ENCODE peak calls at places on chromosomes 11 and 22, in four cellular contexts. Y, I, K and P are unnamed samples.

GRCh38 chr22:47053865-47054185 is 291.4 kb downstream of the TBC1D22A start:
- DNase-seq in I (peak; percentile 74), K (no peak), Y (no peak), P (peak; percentile 55)

GRCh38 chr22:37284807-37285355 is 2.6 kb downstream of the CYTH4 start:
- DNase-seq in I (no peak), K (no peak), Y (no peak), P (no peak)

GRCh38 chr22:28019360-28019759 is 100.3 kb upstream of the PITPNB start:
- DNase-seq in I (no peak), K (no peak), Y (no peak), P (no peak)

GRCh38 chr22:44026630-44027511 is 2.8 kb downstream of the PARVB start:
- DNase-seq in Y (no peak), K (no peak), I (peak; percentile 62), P (peak; percentile 78)

GRCh38 chr11:35332524-35332923 is 86.8 kb downstream of the SLC1A2 start:
- DNase-seq in Y (no peak), K (no peak), I (no peak), P (no peak)

GRCh38 chr11:19962795-19963163 is 197.5 kb downstream of the DBX1 start:
- DNase-seq in K (no peak), I (peak; percentile 67), Y (no peak), P (peak; percentile 82)

GRCh38 chr22:45286854-45287551 is 2.3 kb downstream of the UPK3A start:
- DNase-seq in I (no peak), Y (no peak), K (no peak), P (no peak)

GRCh38 chr11:73140213-73141030 is 1.7 kb downstream of the FCHSD2 start:
- DNase-seq in I (peak; percentile 32), Y (peak; percentile 56), K (no peak), P (peak; percentile 63)

GRCh38 chr11:61683961-61684869 is 4.0 kb downstream of the DAGLA start:
- DNase-seq in Y (no peak), I (no peak), K (no peak), P (peak; percentile 19)

GRCh38 chr11:36361472-36361871 is 65.4 kb downstream of the PRR5L start:
- DNase-seq in I (peak; percentile 10), K (no peak), Y (no peak), P (peak; percentile 54)

GRCh38 chr11:105100206-105100605 is 39.4 kb downstream of the CARD18 start:
- DNase-seq in Y (no peak), K (no peak), I (no peak), P (no peak)

GRCh38 chr22:22099833-22100812 is 117.5 kb upstream of the TOP3B start:
- DNase-seq in I (peak; percentile 24), Y (no peak), K (no peak), P (peak; percentile 9)

GRCh38 chr11:48109046-48109666 is 107.5 kb upstream of the OR4B1 start:
- DNase-seq in I (peak; percentile 70), K (no peak), Y (peak; percentile 71), P (peak; percentile 55)

GRCh38 chr11:8715501-8715900 is 32.9 kb downstream of the RPL27A start:
- DNase-seq in I (no peak), Y (no peak), K (no peak), P (no peak)

GRCh38 chr11:27447288-27447914 is 25.2 kb downstream of the LGR4 start:
- DNase-seq in Y (no peak), I (peak; percentile 61), K (no peak), P (no peak)

GRCh38 chr11:40288212-40288803 is 1171.1 kb downstream of the LRRC4C start:
- DNase-seq in Y (no peak), I (no peak), K (no peak), P (no peak)

GRCh38 chr22:24965822-24966626 is 13.5 kb downstream of the KIAA1671 start:
- DNase-seq in I (no peak), Y (no peak), K (no peak), P (peak; percentile 40)

GRCh38 chr11:7651140-7651551 is 22.2 kb downstream of the CYB5R2 start:
- DNase-seq in K (no peak), I (no peak), Y (no peak), P (peak; percentile 10)

GRCh38 chr22:48223488-48224190 is 1461.2 kb downstream of the TBC1D22A start:
- DNase-seq in I (no peak), Y (no peak), K (no peak), P (no peak)

GRCh38 chr22:44103735-44104134 is 77.0 kb upstream of the PARVG start:
- DNase-seq in Y (no peak), I (no peak), K (no peak), P (no peak)

GRCh38 chr11:14872032-14872431 is 20.0 kb downstream of the CYP2R1 start:
- DNase-seq in Y (no peak), K (no peak), I (no peak), P (no peak)

GRCh38 chr22:31192513-31192912 is 19.6 kb upstream of the LIMK2 start:
- DNase-seq in I (peak; percentile 49), K (no peak), Y (no peak), P (peak; percentile 73)

GRCh38 chr22:45216133-45217003 is 24.3 kb downstream of the KIAA0930 start:
- DNase-seq in I (peak; percentile 50), K (no peak), Y (no peak), P (peak; percentile 89)

GRCh38 chr11:71946144-71946571 is 17.3 kb downstream of the RNF121 start:
- DNase-seq in I (peak; percentile 55), Y (peak; percentile 53), K (no peak), P (peak; percentile 48)

DNA sequence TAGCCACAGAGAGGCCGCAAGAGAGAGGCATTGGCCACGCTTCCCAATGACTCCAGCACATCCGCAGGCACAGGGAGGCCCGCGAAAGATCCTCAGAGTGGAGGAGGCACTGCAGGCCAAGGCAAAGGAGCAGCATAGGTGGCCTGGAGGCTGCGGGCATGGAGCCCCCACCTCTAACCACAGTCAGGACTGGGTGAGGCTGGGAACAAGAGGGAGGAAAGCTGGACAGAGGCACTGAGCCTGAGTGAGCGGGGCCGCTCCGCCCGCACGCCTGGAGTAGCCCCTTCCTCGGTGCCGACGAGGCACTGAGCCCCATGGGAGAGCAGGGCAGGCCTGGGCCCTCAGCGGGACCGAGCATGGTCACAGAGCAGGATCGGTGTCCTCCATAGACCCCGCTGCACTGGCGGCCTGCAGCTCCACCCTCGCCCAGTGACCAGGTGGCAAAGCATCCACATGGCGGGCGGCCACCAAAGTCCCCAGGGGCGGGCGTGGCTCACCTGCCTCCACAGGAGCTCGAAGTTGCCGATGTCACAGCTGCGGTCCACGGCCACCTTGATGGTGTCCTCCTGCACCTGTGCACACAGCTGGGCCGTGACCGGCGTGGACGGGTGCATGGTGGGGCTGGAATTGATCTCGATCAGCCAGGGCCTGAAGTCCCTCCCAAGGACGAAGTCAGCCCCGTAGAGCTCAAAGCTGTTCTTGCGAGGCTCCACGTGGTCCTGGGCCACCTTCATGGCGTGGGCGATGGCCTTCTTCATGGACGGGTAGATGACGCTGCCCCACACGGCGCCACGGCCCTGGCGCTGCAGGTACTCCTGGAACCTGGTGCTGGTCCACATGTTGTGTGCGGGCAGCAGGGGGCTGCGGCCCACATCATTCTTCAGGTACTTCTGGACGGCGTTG is 18.9 kb upstream of the IL17REL start:
- DNase-seq in I (no peak), K (no peak), Y (no peak), P (no peak)
- TF ChIP-seq CTCF in I (no peak), K (no peak), Y (no peak), P (no peak)

DNA sequence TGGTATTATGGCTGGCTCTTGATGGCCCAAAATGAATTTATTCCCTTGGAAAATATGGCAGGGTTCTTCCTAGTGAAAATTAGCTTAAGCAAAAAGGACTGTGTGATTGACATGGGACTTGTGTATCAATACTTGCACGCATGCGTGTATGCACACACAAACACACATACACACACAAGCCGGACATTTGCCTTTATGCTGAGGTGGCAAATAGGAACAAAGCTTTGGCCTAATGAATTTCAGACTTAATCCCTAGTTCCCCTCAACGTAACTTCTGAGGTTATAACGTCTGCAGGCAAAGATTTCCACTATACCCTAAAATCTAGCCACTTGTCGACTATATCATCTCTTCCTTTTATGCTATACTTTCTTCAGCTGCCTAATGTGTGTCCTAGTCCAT is 2.9 kb upstream of the OR52I2 start:
- DNase-seq in Y (no peak), K (no peak), I (no peak), P (no peak)
- TF ChIP-seq CTCF in Y (no peak), K (no peak), I (no peak), P (no peak)

DNA sequence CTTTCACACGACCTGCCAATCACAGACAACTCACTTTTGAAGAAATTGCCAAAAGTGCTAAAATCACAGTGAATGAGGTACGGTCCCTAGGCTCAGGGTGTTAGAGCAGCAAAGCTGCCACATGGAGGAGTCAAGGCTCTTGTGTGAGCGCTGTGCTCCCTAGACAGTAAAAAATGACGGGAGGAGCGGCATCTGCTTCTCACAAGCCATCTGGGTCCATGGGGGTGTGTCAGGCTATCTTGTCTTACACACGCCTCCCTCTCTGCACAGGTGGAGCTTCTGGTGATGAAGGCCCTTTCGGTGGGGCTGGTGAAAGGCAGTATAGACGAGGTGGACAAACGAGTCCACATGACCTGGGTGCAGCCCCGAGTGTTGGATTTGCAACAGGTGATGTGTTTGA is 14.8 kb downstream of the PSMD13 start:
- DNase-seq in I (no peak), Y (no peak), K (no peak), P (no peak)
- TF ChIP-seq CTCF in I (no peak), Y (no peak), K (no peak), P (peak; percentile 9)

DNA sequence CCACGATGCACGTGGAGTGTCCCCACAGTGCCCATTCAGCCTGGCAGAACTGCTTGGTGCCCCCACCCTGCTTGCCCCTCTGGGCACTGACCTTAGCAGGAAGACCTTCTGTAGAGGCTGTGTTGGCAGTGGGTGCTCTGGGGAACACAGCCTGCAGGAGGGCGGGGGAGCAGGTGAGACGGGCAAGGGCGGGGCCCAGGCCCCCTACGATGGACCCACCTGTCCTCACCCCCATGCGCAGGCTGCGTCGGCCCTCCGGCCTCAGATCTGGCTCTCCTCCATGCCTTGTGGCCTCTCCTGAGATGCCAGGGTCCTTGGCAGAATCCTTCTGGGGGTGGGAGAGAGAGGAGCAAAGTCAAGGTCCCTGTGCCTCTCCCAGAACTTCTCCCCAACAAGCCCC is 10.9 kb downstream of the CDC42BPG start:
- DNase-seq in K (no peak), I (no peak), Y (no peak), P (no peak)
- TF ChIP-seq CTCF in K (no peak), I (no peak), Y (no peak), P (no peak)

GRCh38 chr22:19717181-19717580 is 2.9 kb downstream of the SEPTIN5 start:
- DNase-seq in Y (no peak), I (no peak), K (no peak), P (no peak)

GRCh38 chr22:19717691-19718254 is 3.5 kb downstream of the SEPTIN5 start:
- DNase-seq in K (peak; percentile 71), I (peak; percentile 63), Y (peak; percentile 65), P (peak; percentile 63)

GRCh38 chr22:19719055-19719482 is 4.3 kb upstream of the GP1BB start:
- DNase-seq in Y (no peak), I (no peak), K (no peak), P (no peak)

GRCh38 chr22:19719488-19720021 is 3.8 kb upstream of the GP1BB start:
- DNase-seq in I (no peak), K (no peak), Y (no peak), P (no peak)

DNA sequence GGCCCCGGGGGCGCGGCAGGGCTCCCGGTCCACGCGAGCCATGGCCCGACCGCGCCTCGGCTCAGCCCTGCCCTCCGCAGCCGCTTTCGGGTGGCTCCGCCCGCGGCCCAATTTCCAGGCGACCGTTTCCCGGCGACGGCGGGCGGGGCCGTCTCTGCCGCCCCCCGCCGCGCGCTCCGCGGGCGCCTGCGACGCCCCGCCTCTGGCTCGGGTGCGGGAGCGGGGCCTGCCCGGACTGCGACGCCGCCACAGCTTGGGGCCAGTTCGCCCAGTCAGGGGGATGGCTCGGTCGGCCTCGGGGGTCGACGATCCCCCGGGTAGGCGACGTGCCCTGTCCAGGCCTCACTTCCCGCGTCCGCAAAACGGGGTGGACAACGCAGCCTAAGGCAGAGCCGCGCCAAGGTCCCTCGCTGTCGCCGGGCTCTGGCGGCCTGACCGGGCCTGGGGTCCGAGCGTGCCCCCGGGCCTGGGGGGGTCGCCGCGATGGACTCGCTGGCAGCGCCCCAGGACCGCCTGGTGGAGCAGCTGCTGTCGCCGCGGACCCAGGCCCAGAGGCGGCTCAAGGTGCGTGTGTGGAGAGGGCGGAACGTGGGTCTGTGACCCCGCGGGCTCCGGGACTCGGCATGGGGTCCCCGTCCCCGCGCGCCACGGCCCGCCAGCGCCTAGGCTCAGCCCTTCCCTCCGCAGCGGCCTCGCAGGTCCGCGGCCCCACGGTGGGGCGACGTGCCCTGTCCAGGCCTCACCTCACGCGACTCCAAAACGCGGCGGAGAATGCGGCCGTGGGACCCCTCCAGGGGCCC is 4.2 kb downstream of the SEPTIN5 start:
- DNase-seq in K (no peak), Y (no peak), I (no peak), P (no peak)
- TF ChIP-seq CTCF in K (no peak), Y (peak; percentile 27), I (no peak), P (no peak)